ENCODE peak calls at places on chromosome 5, in nine cellular contexts. L is sigmoid colon, X is ovary, I is suprapubic skin, K is IMR-90, C is heart left ventricle, N is spleen, P is A549, T is NB4. M is an unnamed sample.

GRCh38 chr5:139064613-139065012 is 133.6 kb downstream of the SIL1 start:
- DNase-seq in L (no peak), X (no peak), I (no peak), K (no peak), C (no peak), N (no peak), P (no peak), T (no peak), M (no peak)

GRCh38 chr5:117800261-117800660 is 1188.1 kb downstream of the DTWD2 start:
- DNase-seq in L (no peak), X (no peak), I (no peak), K (peak), C (no peak), N (no peak), P (no peak), T (no peak), M (no peak)

GRCh38 chr5:112348387-112348786 is 70.7 kb downstream of the EPB41L4A start:
- DNase-seq in L (no peak), X (no peak), I (no peak), K (no peak), C (no peak), N (no peak), P (no peak), T (no peak), M (no peak)

GRCh38 chr5:67478337-67478736 is 281.7 kb upstream of the CD180 start:
- DNase-seq in L (no peak), X (no peak), I (no peak), K (no peak), C (no peak), N (no peak), P (no peak), T (no peak), M (no peak)

GRCh38 chr5:124655943-124656459 is 90.4 kb downstream of the ZNF608 start:
- DNase-seq in L (no peak), X (no peak), I (no peak), K (peak), C (no peak), N (no peak), P (peak), T (peak), M (peak)

GRCh38 chr5:101543780-101544179 is 640.7 kb upstream of the ST8SIA4 start:
- DNase-seq in L (no peak), X (no peak), I (no peak), K (peak), C (no peak), N (no peak), P (peak), T (no peak), M (no peak)

GRCh38 chr5:78641060-78641474 is 7.5 kb downstream of the LHFPL2 start:
- DNase-seq in L (no peak), X (no peak), I (no peak), K (no peak), C (no peak), N (no peak), P (no peak), T (no peak), M (no peak)

GRCh38 chr5:53069626-53070025 is 39.9 kb downstream of the MOCS2 start:
- DNase-seq in L (no peak), X (no peak), I (no peak), K (peak), C (no peak), N (no peak), P (no peak), T (no peak), M (no peak)

GRCh38 chr5:16679198-16679597 is 62.4 kb upstream of the RETREG1 start:
- DNase-seq in L (no peak), X (no peak), I (no peak), K (no peak), C (no peak), N (no peak), P (no peak), T (no peak), M (no peak)

GRCh38 chr5:56422060-56422762 is 189.1 kb upstream of the ANKRD55 start:
- DNase-seq in L (no peak), X (no peak), I (no peak), K (no peak), C (no peak), N (no peak), P (no peak), T (no peak), M (no peak)

GRCh38 chr5:151298063-151298462 is 5.5 kb downstream of the SLC36A3 start:
- DNase-seq in L (no peak), X (no peak), I (no peak), K (peak), C (no peak), N (no peak), P (peak), T (peak), M (no peak)

GRCh38 chr5:143850050-143850713 is 38.2 kb downstream of the HMHB1 start:
- DNase-seq in L (no peak), X (no peak), I (no peak), K (no peak), C (no peak), N (no peak), P (peak), T (no peak), M (no peak)

GRCh38 chr5:68544091-68544655 is 328.6 kb downstream of the PIK3R1 start:
- DNase-seq in L (no peak), X (no peak), I (no peak), K (no peak), C (no peak), N (no peak), P (no peak), T (no peak), M (no peak)

GRCh38 chr5:138661991-138662434 is 86.8 kb upstream of the HSPA9 start:
- DNase-seq in L (no peak), X (no peak), I (peak), K (no peak), C (no peak), N (no peak), P (no peak), T (no peak), M (no peak)

GRCh38 chr5:56190500-56190899 is 42.6 kb downstream of the ANKRD55 start:
- DNase-seq in L (peak), X (no peak), I (no peak), K (peak), C (peak), N (no peak), P (no peak), T (no peak), M (peak)

GRCh38 chr5:6743161-6743560 is 29.9 kb downstream of the TENT4A start:
- DNase-seq in L (peak), X (no peak), I (no peak), K (no peak), C (no peak), N (peak), P (no peak), T (no peak), M (no peak)

GRCh38 chr5:147437161-147437596 is 72.7 kb downstream of the DPYSL3 start:
- DNase-seq in L (no peak), X (no peak), I (no peak), K (peak), C (no peak), N (no peak), P (no peak), T (peak), M (no peak)

GRCh38 chr5:135489466-135490244 is 37.5 kb upstream of the TIFAB start:
- DNase-seq in L (no peak), X (no peak), I (no peak), K (no peak), C (no peak), N (no peak), P (no peak), T (no peak), M (no peak)

GRCh38 chr5:116629168-116629567 is 54.5 kb upstream of the SEMA6A start:
- DNase-seq in L (no peak), X (no peak), I (no peak), K (no peak), C (no peak), N (no peak), P (no peak), T (no peak), M (no peak)

GRCh38 chr5:71832812-71833456 is 113.9 kb downstream of the CARTPT start:
- DNase-seq in L (no peak), X (no peak), I (no peak), K (no peak), C (no peak), N (no peak), P (peak), T (no peak), M (no peak)

GRCh38 chr5:71834575-71834974 is 115.5 kb downstream of the CARTPT start:
- DNase-seq in L (no peak), X (no peak), I (no peak), K (no peak), C (no peak), N (no peak), P (no peak), T (peak), M (no peak)

GRCh38 chr5:71836547-71837112 is 117.6 kb downstream of the CARTPT start:
- DNase-seq in L (no peak), X (no peak), I (no peak), K (no peak), C (no peak), N (no peak), P (no peak), T (peak), M (no peak)

GRCh38 chr5:71838286-71838685 is 119.2 kb downstream of the CARTPT start:
- DNase-seq in L (no peak), X (no peak), I (no peak), K (no peak), C (no peak), N (no peak), P (no peak), T (no peak), M (no peak)

DNA sequence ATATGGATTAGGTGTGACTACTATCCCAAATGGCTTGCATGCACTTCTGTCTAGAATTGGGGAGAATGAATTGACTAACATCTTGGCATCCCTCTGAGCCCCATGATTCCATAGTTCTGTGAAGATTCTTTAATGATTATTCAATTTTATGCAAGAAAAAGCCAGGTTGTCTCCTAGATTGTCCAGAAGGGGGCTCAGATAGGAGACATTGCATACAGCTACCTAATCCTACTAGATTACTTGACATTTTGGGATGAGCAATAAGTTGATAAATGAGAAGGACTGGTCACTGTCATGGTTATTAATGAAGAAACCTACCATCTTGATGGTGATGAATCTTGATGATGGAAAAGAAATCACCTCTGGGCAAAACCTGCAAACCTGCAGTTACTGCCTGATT is 117.0 kb downstream of the CARTPT start:
- DNase-seq in L (no peak), X (no peak), I (no peak), K (peak), C (no peak), N (no peak), P (peak), T (no peak), M (no peak)
- TF ChIP-seq CTCF in L (no peak), X (no peak), I (no peak), K (peak), C (no peak), N (no peak), P (peak), T (peak), M (no peak)

GRCh38 chr5:65034782-65035181 is 266.1 kb downstream of the CWC27 start:
- DNase-seq in L (peak), X (peak), I (no peak), K (no peak), C (no peak), N (peak), P (no peak), T (no peak), M (no peak)
- H3K4me3 ChIP-seq in L (peak), X (peak), I (peak), K (no peak), C (peak), N (no peak), P (peak), T (no peak), M (no peak)

GRCh38 chr5:178488696-178489095 is 101.5 kb downstream of the COL23A1 start:
- DNase-seq in L (no peak), X (no peak), I (no peak), K (no peak), C (no peak), N (no peak), P (no peak), T (no peak), M (no peak)
- TF ChIP-seq POLR2A in L (no peak), X (no peak), I (no peak), K (no peak), C (no peak), N (no peak), P (no peak), T (no peak), M (no peak)

DNA sequence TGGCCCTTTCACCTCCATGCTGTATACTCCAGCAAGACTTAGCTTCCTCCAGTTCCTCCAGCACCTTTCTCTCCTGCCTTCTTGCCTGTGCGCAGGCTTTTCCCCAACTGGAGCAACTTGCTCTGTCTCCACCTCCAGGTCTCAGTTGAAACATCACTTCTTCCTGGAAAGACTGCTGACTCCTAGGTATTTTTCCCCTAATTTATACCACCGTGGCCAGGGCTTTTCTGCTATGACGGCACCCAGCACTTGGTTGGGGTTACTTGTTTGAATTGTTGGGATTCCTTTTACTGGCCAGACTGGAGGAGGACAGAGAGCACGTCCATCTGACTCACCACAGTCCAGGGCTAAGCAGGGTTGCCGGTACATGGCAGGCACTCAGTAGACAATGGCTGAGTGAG is 67.5 kb downstream of the KCNIP1 start:
- DNase-seq in L (no peak), X (no peak), I (no peak), K (peak), C (no peak), N (no peak), P (peak), T (no peak), M (no peak)
- TF ChIP-seq CTCF in L (no peak), X (no peak), I (no peak), K (no peak), C (no peak), N (no peak), P (no peak), T (no peak), M (no peak)

DNA sequence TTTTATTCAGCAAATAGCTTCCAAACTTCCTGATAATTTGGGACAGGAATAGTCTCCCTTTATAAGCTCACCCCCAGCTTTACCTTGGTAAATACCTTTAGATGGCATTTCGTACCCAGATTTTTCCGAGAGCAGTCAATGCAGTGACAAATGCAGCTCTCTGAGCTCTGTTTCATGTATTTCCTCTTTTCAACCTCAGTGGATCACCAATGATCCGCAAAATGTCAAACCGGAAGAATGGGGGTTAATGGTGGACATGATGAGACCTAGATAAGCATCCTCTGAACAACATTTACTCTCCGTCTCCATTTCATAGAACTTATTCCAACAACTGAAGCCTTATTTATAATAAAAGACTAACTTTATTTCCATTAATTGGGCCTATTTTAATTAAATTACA is 227.3 kb downstream of the MCTP1 start:
- DNase-seq in L (no peak), X (no peak), I (no peak), K (no peak), C (no peak), N (no peak), P (no peak), T (no peak), M (no peak)
- H3K4me3 ChIP-seq in L (no peak), X (no peak), I (no peak), K (no peak), C (no peak), N (no peak), P (no peak), T (no peak), M (no peak)

GRCh38 chr5:149143470-149143869 is 2.2 kb downstream of the ABLIM3 start:
- DNase-seq in L (no peak), X (no peak), I (no peak), K (peak), C (peak), N (no peak), P (no peak), T (no peak), M (no peak)
- TF ChIP-seq POLR2A in L (no peak), X (no peak), I (no peak), K (peak), C (no peak), N (no peak), P (no peak), T (no peak), M (no peak)

M was measured in lower leg skin.